ENCODE peak calls at places on chromosomes 1 and 21, in five cellular contexts. One of them, this sample, is unnamed.

GRCh38 chr1:83520797-83521196 is 478.1 kb downstream of the TTLL7 start:
- DNase-seq in choroid plexus epithelial cell: no peak
- DNase-seq in astrocyte of the spinal cord: no peak
- DNase-seq in AG10803: no peak
- DNase-seq in upper lobe of right lung: no peak
- DNase-seq in this sample: no peak

GRCh38 chr1:89363638-89364536 is at the start of gene GBP6:
- DNase-seq in AG10803: peak; percentile 2
- DNase-seq in choroid plexus epithelial cell: peak; percentile 3
- DNase-seq in upper lobe of right lung: no peak
- DNase-seq in astrocyte of the spinal cord: no peak
- DNase-seq in this sample: no peak

GRCh38 chr1:58628987-58629598 is 52.0 kb upstream of the TACSTD2 start:
- DNase-seq in choroid plexus epithelial cell: peak; percentile 5
- DNase-seq in astrocyte of the spinal cord: peak; percentile 19
- DNase-seq in AG10803: peak; percentile 50
- DNase-seq in upper lobe of right lung: no peak
- DNase-seq in this sample: no peak

GRCh38 chr1:18149113-18149641 is 41.6 kb downstream of the IGSF21 start:
- DNase-seq in upper lobe of right lung: no peak
- DNase-seq in choroid plexus epithelial cell: no peak
- DNase-seq in AG10803: no peak
- DNase-seq in astrocyte of the spinal cord: no peak
- DNase-seq in this sample: no peak

GRCh38 chr1:85363102-85363501 is 86.7 kb upstream of the BCL10 start:
- DNase-seq in astrocyte of the spinal cord: no peak
- DNase-seq in choroid plexus epithelial cell: no peak
- DNase-seq in AG10803: no peak
- DNase-seq in upper lobe of right lung: no peak
- DNase-seq in this sample: no peak

GRCh38 chr1:90761781-90762589 is 44.9 kb upstream of the BARHL2 start:
- DNase-seq in astrocyte of the spinal cord: no peak
- DNase-seq in upper lobe of right lung: no peak
- DNase-seq in choroid plexus epithelial cell: no peak
- DNase-seq in AG10803: no peak
- DNase-seq in this sample: no peak

GRCh38 chr1:208154679-208155078 is 89.5 kb downstream of the PLXNA2 start:
- DNase-seq in upper lobe of right lung: no peak
- DNase-seq in choroid plexus epithelial cell: no peak
- DNase-seq in astrocyte of the spinal cord: no peak
- DNase-seq in AG10803: no peak
- DNase-seq in this sample: no peak

GRCh38 chr1:45037456-45037855 is 25.4 kb downstream of the UROD start:
- DNase-seq in AG10803: no peak
- DNase-seq in astrocyte of the spinal cord: no peak
- DNase-seq in upper lobe of right lung: no peak
- DNase-seq in choroid plexus epithelial cell: peak; percentile 33
- DNase-seq in this sample: peak; percentile 56

GRCh38 chr1:154198756-154199562 is 7.1 kb upstream of the TPM3 start:
- DNase-seq in upper lobe of right lung: no peak
- DNase-seq in AG10803: peak; percentile 59
- DNase-seq in choroid plexus epithelial cell: peak; percentile 83
- DNase-seq in astrocyte of the spinal cord: peak; percentile 67
- DNase-seq in this sample: peak; percentile 78

GRCh38 chr1:184461321-184461720 is 74.5 kb downstream of the C1orf21 start:
- DNase-seq in astrocyte of the spinal cord: no peak
- DNase-seq in choroid plexus epithelial cell: no peak
- DNase-seq in AG10803: no peak
- DNase-seq in upper lobe of right lung: no peak
- DNase-seq in this sample: peak; percentile 37

GRCh38 chr21:28294046-28294445 is 698.6 kb downstream of the LTN1 start:
- DNase-seq in upper lobe of right lung: no peak
- DNase-seq in choroid plexus epithelial cell: peak; percentile 67
- DNase-seq in AG10803: peak; percentile 58
- DNase-seq in astrocyte of the spinal cord: peak; percentile 22
- DNase-seq in this sample: peak; percentile 88

GRCh38 chr1:215457213-215457612 is 109.9 kb upstream of the KCTD3 start:
- DNase-seq in astrocyte of the spinal cord: no peak
- DNase-seq in AG10803: no peak
- DNase-seq in choroid plexus epithelial cell: no peak
- DNase-seq in upper lobe of right lung: no peak
- DNase-seq in this sample: no peak

GRCh38 chr1:160163612-160164011 is 12.2 kb downstream of the ATP1A4 start:
- DNase-seq in AG10803: peak; percentile 31
- DNase-seq in choroid plexus epithelial cell: no peak
- DNase-seq in upper lobe of right lung: no peak
- DNase-seq in astrocyte of the spinal cord: no peak
- DNase-seq in this sample: peak; percentile 19

GRCh38 chr1:43531906-43532584 is 1.4 kb downstream of the PTPRF start:
- DNase-seq in upper lobe of right lung: peak; percentile 64
- DNase-seq in AG10803: no peak
- DNase-seq in choroid plexus epithelial cell: no peak
- DNase-seq in astrocyte of the spinal cord: no peak
- DNase-seq in this sample: no peak

GRCh38 chr1:93753766-93754763 is 72.4 kb upstream of the BCAR3 start:
- DNase-seq in astrocyte of the spinal cord: peak; percentile 85
- DNase-seq in choroid plexus epithelial cell: peak; percentile 97
- DNase-seq in upper lobe of right lung: no peak
- DNase-seq in AG10803: peak; percentile 94
- DNase-seq in this sample: peak; percentile 94

GRCh38 chr1:247551716-247552115 is 2.8 kb downstream of the GCSAML start:
- DNase-seq in astrocyte of the spinal cord: peak; percentile 8
- DNase-seq in upper lobe of right lung: no peak
- DNase-seq in AG10803: peak; percentile 31
- DNase-seq in choroid plexus epithelial cell: peak; percentile 5
- DNase-seq in this sample: peak; percentile 74

GRCh38 chr1:96538001-96538649 is 183.5 kb upstream of the PTBP2 start:
- DNase-seq in choroid plexus epithelial cell: peak; percentile 91
- DNase-seq in astrocyte of the spinal cord: peak; percentile 64
- DNase-seq in AG10803: peak; percentile 81
- DNase-seq in upper lobe of right lung: no peak
- DNase-seq in this sample: peak; percentile 64

GRCh38 chr1:14415396-14415795 is 183.1 kb upstream of the KAZN start:
- DNase-seq in choroid plexus epithelial cell: no peak
- DNase-seq in AG10803: no peak
- DNase-seq in astrocyte of the spinal cord: no peak
- DNase-seq in upper lobe of right lung: no peak
- DNase-seq in this sample: no peak

GRCh38 chr21:42556960-42557359 is 43.3 kb downstream of the SLC37A1 start:
- DNase-seq in upper lobe of right lung: peak; percentile 40
- DNase-seq in astrocyte of the spinal cord: no peak
- DNase-seq in AG10803: no peak
- DNase-seq in choroid plexus epithelial cell: peak; percentile 28
- DNase-seq in this sample: no peak

GRCh38 chr1:209787551-209787950 is 3.2 kb upstream of the C1orf74 start:
- DNase-seq in astrocyte of the spinal cord: no peak
- DNase-seq in upper lobe of right lung: no peak
- DNase-seq in AG10803: peak; percentile 28
- DNase-seq in choroid plexus epithelial cell: no peak
- DNase-seq in this sample: no peak

GRCh38 chr1:245475116-245475515 is 320.3 kb downstream of the KIF26B start:
- DNase-seq in astrocyte of the spinal cord: peak; percentile 37
- DNase-seq in upper lobe of right lung: no peak
- DNase-seq in AG10803: peak; percentile 66
- DNase-seq in choroid plexus epithelial cell: peak; percentile 35
- DNase-seq in this sample: peak; percentile 16

GRCh38 chr1:117656202-117656641 is 50.4 kb downstream of the TENT5C start:
- DNase-seq in choroid plexus epithelial cell: no peak
- DNase-seq in AG10803: no peak
- DNase-seq in upper lobe of right lung: no peak
- DNase-seq in astrocyte of the spinal cord: no peak
- DNase-seq in this sample: no peak

GRCh38 chr1:147723691-147724323 is 36.6 kb downstream of the GJA5 start:
- DNase-seq in astrocyte of the spinal cord: no peak
- DNase-seq in upper lobe of right lung: peak; percentile 72
- DNase-seq in AG10803: peak; percentile 16
- DNase-seq in choroid plexus epithelial cell: peak; percentile 54
- DNase-seq in this sample: peak; percentile 17

GRCh38 chr1:226365831-226366231 is 42.1 kb downstream of the PARP1 start:
- DNase-seq in choroid plexus epithelial cell: peak; percentile 35
- DNase-seq in upper lobe of right lung: no peak
- DNase-seq in AG10803: peak; percentile 6
- DNase-seq in astrocyte of the spinal cord: peak; percentile 78
- DNase-seq in this sample: no peak

GRCh38 chr1:63909511-63909910 is 135.7 kb downstream of the ROR1 start:
- DNase-seq in astrocyte of the spinal cord: no peak
- DNase-seq in AG10803: peak; percentile 24
- DNase-seq in choroid plexus epithelial cell: no peak
- DNase-seq in upper lobe of right lung: no peak
- DNase-seq in this sample: no peak

GRCh38 chr1:51622455-51622913 is 5.6 kb downstream of the OSBPL9 start:
- DNase-seq in AG10803: peak; percentile 58
- DNase-seq in astrocyte of the spinal cord: peak; percentile 60
- DNase-seq in upper lobe of right lung: no peak
- DNase-seq in choroid plexus epithelial cell: peak; percentile 72
- DNase-seq in this sample: peak; percentile 71

GRCh38 chr1:1084372-1085170 is 10.5 kb upstream of the RNF223 start:
- DNase-seq in choroid plexus epithelial cell: no peak
- DNase-seq in AG10803: no peak
- DNase-seq in astrocyte of the spinal cord: no peak
- DNase-seq in upper lobe of right lung: peak; percentile 62
- DNase-seq in this sample: no peak

GRCh38 chr1:162138599-162139397 is 69.3 kb downstream of the NOS1AP start:
- DNase-seq in upper lobe of right lung: no peak
- DNase-seq in AG10803: no peak
- DNase-seq in choroid plexus epithelial cell: no peak
- DNase-seq in astrocyte of the spinal cord: no peak
- DNase-seq in this sample: no peak

GRCh38 chr21:22164912-22165311 is 1166.7 kb downstream of the NCAM2 start:
- DNase-seq in upper lobe of right lung: no peak
- DNase-seq in AG10803: no peak
- DNase-seq in choroid plexus epithelial cell: no peak
- DNase-seq in astrocyte of the spinal cord: no peak
- DNase-seq in this sample: no peak

GRCh38 chr1:196445775-196446174 is 162.5 kb downstream of the KCNT2 start:
- DNase-seq in astrocyte of the spinal cord: no peak
- DNase-seq in upper lobe of right lung: no peak
- DNase-seq in choroid plexus epithelial cell: no peak
- DNase-seq in AG10803: no peak
- DNase-seq in this sample: no peak

GRCh38 chr1:196449459-196449858 is 158.8 kb downstream of the KCNT2 start:
- DNase-seq in AG10803: no peak
- DNase-seq in choroid plexus epithelial cell: no peak
- DNase-seq in astrocyte of the spinal cord: no peak
- DNase-seq in upper lobe of right lung: no peak
- DNase-seq in this sample: no peak

GRCh38 chr1:196455697-196456096 is 152.5 kb downstream of the KCNT2 start:
- DNase-seq in upper lobe of right lung: no peak
- DNase-seq in AG10803: no peak
- DNase-seq in choroid plexus epithelial cell: peak; percentile 37
- DNase-seq in astrocyte of the spinal cord: no peak
- DNase-seq in this sample: no peak

GRCh38 chr1:196454792-196455191 is 153.4 kb downstream of the KCNT2 start:
- DNase-seq in astrocyte of the spinal cord: no peak
- DNase-seq in upper lobe of right lung: no peak
- DNase-seq in choroid plexus epithelial cell: no peak
- DNase-seq in AG10803: no peak
- DNase-seq in this sample: no peak

GRCh38 chr1:196450143-196450911 is 157.9 kb downstream of the KCNT2 start:
- DNase-seq in AG10803: no peak
- DNase-seq in choroid plexus epithelial cell: no peak
- DNase-seq in upper lobe of right lung: no peak
- DNase-seq in astrocyte of the spinal cord: no peak
- DNase-seq in this sample: no peak
- H3K4me3 ChIP-seq in AG10803: no peak overlapping the region
- H3K4me3 ChIP-seq in choroid plexus epithelial cell: no peak overlapping the region
- H3K4me3 ChIP-seq in upper lobe of right lung: no peak overlapping the region
- H3K4me3 ChIP-seq in astrocyte of the spinal cord: no peak overlapping the region
- H3K4me3 ChIP-seq in this sample: no peak overlapping the region

GRCh38 chr1:27355683-27356082 is 11.1 kb downstream of the MAP3K6 start:
- DNase-seq in choroid plexus epithelial cell: no peak
- DNase-seq in AG10803: no peak
- DNase-seq in upper lobe of right lung: no peak
- DNase-seq in astrocyte of the spinal cord: no peak
- DNase-seq in this sample: no peak

GRCh38 chr1:27358038-27358927 is 8.5 kb downstream of the MAP3K6 start:
- DNase-seq in choroid plexus epithelial cell: no peak
- DNase-seq in AG10803: no peak
- DNase-seq in astrocyte of the spinal cord: no peak
- DNase-seq in upper lobe of right lung: no peak
- DNase-seq in this sample: no peak

GRCh38 chr1:27356277-27356627 is 10.5 kb downstream of the MAP3K6 start:
- DNase-seq in astrocyte of the spinal cord: no peak
- DNase-seq in upper lobe of right lung: no peak
- DNase-seq in choroid plexus epithelial cell: no peak
- DNase-seq in AG10803: no peak
- DNase-seq in this sample: no peak

GRCh38 chr1:27357281-27358037 is 9.3 kb downstream of the MAP3K6 start:
- DNase-seq in upper lobe of right lung: peak; percentile 89
- DNase-seq in choroid plexus epithelial cell: peak; percentile 65
- DNase-seq in astrocyte of the spinal cord: peak; percentile 54
- DNase-seq in AG10803: peak; percentile 33
- DNase-seq in this sample: peak; percentile 51

GRCh38 chr1:27356628-27357280 is 10.0 kb downstream of the MAP3K6 start:
- DNase-seq in upper lobe of right lung: no peak
- DNase-seq in astrocyte of the spinal cord: no peak
- DNase-seq in choroid plexus epithelial cell: no peak
- DNase-seq in AG10803: no peak
- DNase-seq in this sample: no peak
- TF ChIP-seq CTCF in upper lobe of right lung: no peak
- TF ChIP-seq CTCF in astrocyte of the spinal cord: no peak
- TF ChIP-seq CTCF in choroid plexus epithelial cell: no peak
- TF ChIP-seq CTCF in AG10803: no peak
- TF ChIP-seq CTCF in this sample: no peak

DNA sequence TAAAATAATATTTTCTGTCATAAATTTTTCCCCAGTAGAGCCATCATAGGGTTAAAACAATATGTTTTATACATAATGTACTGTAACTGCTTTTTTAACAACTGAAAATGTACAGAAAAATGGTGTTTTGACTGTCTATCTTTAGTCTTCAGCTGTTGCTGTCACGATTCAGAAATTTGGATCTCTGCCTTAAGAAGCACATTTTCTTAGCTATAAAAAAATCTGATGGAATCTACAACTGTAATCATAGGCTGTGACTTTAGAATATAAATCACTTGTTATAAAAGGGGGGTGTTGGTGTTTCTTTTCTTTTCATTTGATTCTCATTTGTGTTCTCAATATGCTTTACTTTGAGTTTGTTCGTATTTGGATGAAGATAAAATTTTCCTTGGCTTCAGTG is 187.5 kb downstream of the PDE4B start:
- DNase-seq in upper lobe of right lung: no peak
- DNase-seq in choroid plexus epithelial cell: peak; percentile 21
- DNase-seq in astrocyte of the spinal cord: no peak
- DNase-seq in AG10803: no peak
- DNase-seq in this sample: no peak
- H3K4me3 ChIP-seq in upper lobe of right lung: no peak overlapping the region
- H3K4me3 ChIP-seq in choroid plexus epithelial cell: no peak overlapping the region
- H3K4me3 ChIP-seq in astrocyte of the spinal cord: no peak overlapping the region
- H3K4me3 ChIP-seq in AG10803: no peak overlapping the region
- H3K4me3 ChIP-seq in this sample: no peak overlapping the region

GRCh38 chr1:7209340-7209739 is 424.1 kb downstream of the CAMTA1 start:
- DNase-seq in AG10803: no peak
- DNase-seq in choroid plexus epithelial cell: no peak
- DNase-seq in upper lobe of right lung: no peak
- DNase-seq in astrocyte of the spinal cord: no peak
- DNase-seq in this sample: no peak

GRCh38 chr1:7208647-7209180 is 423.5 kb downstream of the CAMTA1 start:
- DNase-seq in astrocyte of the spinal cord: no peak
- DNase-seq in AG10803: no peak
- DNase-seq in choroid plexus epithelial cell: no peak
- DNase-seq in upper lobe of right lung: no peak
- DNase-seq in this sample: no peak

GRCh38 chr1:7207875-7208646 is 422.8 kb downstream of the CAMTA1 start:
- DNase-seq in upper lobe of right lung: no peak
- DNase-seq in astrocyte of the spinal cord: peak; percentile 64
- DNase-seq in AG10803: peak; percentile 54
- DNase-seq in choroid plexus epithelial cell: peak; percentile 91
- DNase-seq in this sample: peak; percentile 56
- TF ChIP-seq CTCF in upper lobe of right lung: peak; percentile 53
- TF ChIP-seq CTCF in astrocyte of the spinal cord: peak; percentile 81
- TF ChIP-seq CTCF in AG10803: peak; percentile 67
- TF ChIP-seq CTCF in choroid plexus epithelial cell: peak; percentile 99
- TF ChIP-seq CTCF in this sample: peak; percentile 77